ENCODE peak calls at places on chromosomes 3 and 15, in seven cellular contexts. P is AG09309, K is endodermal cell, R is progenitor cell of endocrine pancreas, I is astrocyte of the spinal cord, T is fibroblast of pulmonary artery, E is coronary artery. N is an unnamed sample.

GRCh38 chr3:54125317-54125716 is 3.0 kb downstream of the CACNA2D3 start:
- DNase-seq in I (no peak), K (no peak), T (no peak), E (no peak), R (no peak), P (no peak), N (peak; percentile 16)

GRCh38 chr3:126523745-126524428 is at the start of gene CHST13:
- DNase-seq in P (no peak), I (peak; percentile 8), T (peak; percentile 30), E (no peak), K (peak; percentile 88), R (no peak), N (no peak)

GRCh38 chr15:51924146-51925068 is 47.2 kb downstream of the LEO1 start:
- DNase-seq in R (no peak), P (no peak), E (no peak), T (no peak), K (peak; percentile 78), I (no peak), N (no peak)

GRCh38 chr3:99548674-99549073 is 89.7 kb upstream of the COL8A1 start:
- DNase-seq in I (no peak), R (no peak), K (no peak), T (peak; percentile 27), E (no peak), P (no peak), N (no peak)

GRCh38 chr3:39028466-39028865 is 23.3 kb downstream of the SCN11A start:
- DNase-seq in R (no peak), K (no peak), T (peak; percentile 16), E (no peak), I (no peak), P (no peak), N (no peak)

GRCh38 chr3:107951111-107951510 is 139.7 kb downstream of the CD47 start:
- DNase-seq in E (no peak), P (no peak), K (no peak), I (no peak), R (no peak), T (peak; percentile 79), N (no peak)

GRCh38 chr3:183340222-183340621 is 87.2 kb downstream of the B3GNT5 start:
- DNase-seq in R (no peak), P (no peak), T (no peak), K (no peak), I (no peak), E (no peak), N (no peak)

GRCh38 chr3:47611577-47611976 is 32.9 kb upstream of the CSPG5 start:
- DNase-seq in I (no peak), E (no peak), T (no peak), K (no peak), R (no peak), P (no peak), N (no peak)

GRCh38 chr3:47404955-47405790 is 24.4 kb downstream of the PTPN23 start:
- DNase-seq in R (no peak), P (peak; percentile 16), K (no peak), T (peak; percentile 46), I (peak; percentile 64), E (no peak), N (no peak)

GRCh38 chr3:11312139-11312538 is 39.9 kb downstream of the ATG7 start:
- DNase-seq in R (no peak), P (no peak), K (no peak), E (no peak), T (no peak), I (no peak), N (no peak)
- TF ChIP-seq CTCF in R (no peak), P (no peak), K (no peak), E (no peak), T (no peak), I (no peak), N (no peak)

DNA sequence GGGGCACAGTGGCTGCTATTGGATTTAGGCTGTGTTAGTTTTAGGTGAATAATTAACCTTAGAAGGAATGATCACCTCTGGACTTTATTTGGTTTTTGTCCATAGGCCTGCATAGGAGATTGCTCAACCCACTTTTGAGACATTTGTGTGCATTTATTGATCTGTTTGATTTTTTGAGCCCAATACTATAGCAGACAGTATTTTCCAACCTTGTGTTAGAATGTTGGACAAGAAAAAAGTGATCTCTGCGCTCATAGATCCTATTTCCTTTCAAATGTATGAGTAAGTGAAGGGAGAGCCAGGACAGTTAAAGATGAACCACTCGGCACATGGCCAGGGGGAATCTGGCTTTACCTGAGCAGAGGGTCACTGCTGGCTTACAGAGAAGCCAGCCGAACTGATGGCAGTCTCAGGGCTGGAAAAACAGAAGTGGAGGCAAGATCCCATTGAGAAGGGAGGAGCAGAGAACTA is 8.8 kb upstream of the TOPBP1 start:
- DNase-seq in P (no peak), R (no peak), K (no peak), I (no peak), E (no peak), T (no peak), N (no peak)
- TF ChIP-seq CTCF in P (no peak), R (no peak), K (no peak), I (no peak), E (no peak), T (no peak), N (no peak)

GRCh38 chr3:16211176-16211904 is 36.9 kb downstream of the GALNT15 start:
- DNase-seq in R (no peak), E (no peak), K (no peak), P (no peak), T (no peak), I (no peak), N (no peak)
- TF ChIP-seq CTCF in R (no peak), E (no peak), K (no peak), P (no peak), T (no peak), I (no peak), N (no peak)

DNA sequence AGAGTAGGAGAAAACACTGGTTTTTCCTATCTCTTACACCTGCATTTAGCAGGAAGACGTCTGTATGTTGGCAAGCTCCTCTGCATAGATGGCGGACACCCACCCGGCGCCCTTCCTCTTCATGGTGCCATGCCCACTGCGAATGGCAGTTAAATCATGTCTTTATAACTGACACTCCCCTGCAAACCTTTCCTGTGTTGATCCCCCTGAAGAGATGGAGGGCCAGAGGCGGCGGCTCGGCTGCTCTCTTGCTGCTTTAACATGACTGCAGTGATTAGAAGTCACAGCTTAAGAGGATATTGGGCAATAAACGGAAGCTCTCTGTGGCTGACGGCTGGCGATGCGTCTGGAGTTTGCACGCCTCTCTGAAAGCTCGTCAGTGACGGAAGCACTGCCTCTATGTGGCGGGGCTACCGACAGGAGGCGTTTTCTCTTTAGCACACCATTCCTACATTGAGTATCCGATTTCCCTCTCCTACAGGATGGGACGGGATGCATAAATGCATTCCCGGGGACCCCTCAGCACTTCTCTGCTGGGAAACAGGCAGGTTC is 25.5 kb upstream of the SNRPA1 start:
- DNase-seq in E (no peak), P (no peak), I (no peak), T (peak; percentile 57), K (peak; percentile 85), R (no peak), N (no peak)
- TF ChIP-seq CTCF in E (no peak), P (no peak), I (peak; percentile 7), T (peak; percentile 17), K (peak; percentile 69), R (peak; percentile 35), N (peak; percentile 54)

DNA sequence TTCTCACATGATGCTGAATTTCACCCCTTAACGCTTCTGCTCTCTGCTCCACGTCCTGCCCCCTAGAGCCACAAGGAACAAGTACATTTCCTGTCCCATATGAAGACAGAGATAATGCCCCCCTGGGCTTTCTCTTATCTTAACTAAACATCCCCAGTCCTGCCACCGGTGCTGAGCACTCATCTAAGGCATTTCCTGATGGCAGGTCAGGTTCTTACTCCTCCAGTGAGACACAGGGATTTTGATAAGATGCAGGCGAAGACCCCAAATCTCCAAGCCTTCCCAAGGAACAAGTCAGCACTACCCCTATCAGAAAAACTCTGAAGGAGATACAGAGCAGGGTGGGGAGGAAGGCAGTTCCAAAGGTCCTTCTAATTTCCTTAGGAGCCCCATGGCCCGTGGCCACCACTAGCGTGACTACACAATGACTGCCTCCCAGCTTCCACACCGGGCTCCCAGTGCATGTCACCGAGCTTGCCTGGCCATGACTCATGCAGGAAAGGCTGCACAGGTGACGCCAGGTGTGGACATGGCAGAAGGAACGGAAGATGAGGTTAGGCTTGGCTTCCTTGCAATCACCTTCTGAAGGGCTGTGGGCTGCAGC is 152.9 kb downstream of the XXYLT1 start:
- DNase-seq in E (no peak), T (no peak), P (no peak), R (no peak), K (peak; percentile 79), I (no peak), N (no peak)
- TF ChIP-seq CTCF in E (no peak), T (peak; percentile 40), P (peak; percentile 33), R (peak; percentile 15), K (peak; percentile 73), I (peak; percentile 21), N (peak; percentile 32)

N was measured in type B pancreatic cell.